ENCODE peak calls at places on chromosomes 7 and 10, in eight cellular contexts. One of them, this sample, is unnamed.
A peak's percentile ranks its signal among the peaks of the same experiment; 100 is the strongest.

GRCh38 chr10:99975942-99976809 is 33.6 kb downstream of the DNMBP start:
- DNase-seq in OCI-LY7: no peak
- DNase-seq in ELR: peak; percentile 54
- DNase-seq in ureter: no peak
- DNase-seq in activated effector memory CD4-positive, alpha-beta T cell treated with anti-CD3 and anti-CD28 coated beads, Interleukin-2, amount 50 U/mL, for 16 hours: no peak
- DNase-seq in left colon: no peak
- DNase-seq in iPS-NIHi11: no peak
- DNase-seq in mucosa of gallbladder: no peak
- DNase-seq in this sample: no peak

GRCh38 chr7:15747187-15748111 is 61.0 kb upstream of the MEOX2 start:
- DNase-seq in left colon: no peak
- DNase-seq in iPS-NIHi11: no peak
- DNase-seq in ELR: no peak
- DNase-seq in OCI-LY7: no peak
- DNase-seq in activated effector memory CD4-positive, alpha-beta T cell treated with anti-CD3 and anti-CD28 coated beads, Interleukin-2, amount 50 U/mL, for 16 hours: no peak
- DNase-seq in ureter: no peak
- DNase-seq in mucosa of gallbladder: no peak
- DNase-seq in this sample: no peak

GRCh38 chr10:119672291-119672690 is 21.1 kb downstream of the BAG3 start:
- DNase-seq in OCI-LY7: no peak
- DNase-seq in activated effector memory CD4-positive, alpha-beta T cell treated with anti-CD3 and anti-CD28 coated beads, Interleukin-2, amount 50 U/mL, for 16 hours: no peak
- DNase-seq in left colon: no peak
- DNase-seq in ELR: no peak
- DNase-seq in ureter: no peak
- DNase-seq in mucosa of gallbladder: no peak
- DNase-seq in iPS-NIHi11: no peak
- DNase-seq in this sample: no peak

GRCh38 chr7:149261829-149262617 is at the start of gene ZNF783:
- DNase-seq in ELR: peak; percentile 88
- DNase-seq in OCI-LY7: peak; percentile 94
- DNase-seq in mucosa of gallbladder: peak; percentile 89
- DNase-seq in activated effector memory CD4-positive, alpha-beta T cell treated with anti-CD3 and anti-CD28 coated beads, Interleukin-2, amount 50 U/mL, for 16 hours: peak; percentile 95
- DNase-seq in iPS-NIHi11: peak; percentile 96
- DNase-seq in left colon: peak; percentile 80
- DNase-seq in ureter: peak; percentile 85
- DNase-seq in this sample: peak; percentile 96

GRCh38 chr7:35375516-35375915 is 121.6 kb upstream of the TBX20 start:
- DNase-seq in left colon: no peak
- DNase-seq in ELR: no peak
- DNase-seq in mucosa of gallbladder: no peak
- DNase-seq in activated effector memory CD4-positive, alpha-beta T cell treated with anti-CD3 and anti-CD28 coated beads, Interleukin-2, amount 50 U/mL, for 16 hours: no peak
- DNase-seq in OCI-LY7: no peak
- DNase-seq in ureter: no peak
- DNase-seq in iPS-NIHi11: no peak
- DNase-seq in this sample: no peak

GRCh38 chr7:88401009-88401623 is 94.4 kb upstream of the STEAP4 start:
- DNase-seq in activated effector memory CD4-positive, alpha-beta T cell treated with anti-CD3 and anti-CD28 coated beads, Interleukin-2, amount 50 U/mL, for 16 hours: no peak
- DNase-seq in OCI-LY7: peak; percentile 21
- DNase-seq in mucosa of gallbladder: no peak
- DNase-seq in ELR: peak; percentile 16
- DNase-seq in ureter: no peak
- DNase-seq in iPS-NIHi11: peak; percentile 33
- DNase-seq in left colon: no peak
- DNase-seq in this sample: no peak

GRCh38 chr10:124030711-124031110 is 62.7 kb downstream of the CHST15 start:
- DNase-seq in mucosa of gallbladder: no peak
- DNase-seq in OCI-LY7: no peak
- DNase-seq in ELR: no peak
- DNase-seq in iPS-NIHi11: no peak
- DNase-seq in activated effector memory CD4-positive, alpha-beta T cell treated with anti-CD3 and anti-CD28 coated beads, Interleukin-2, amount 50 U/mL, for 16 hours: no peak
- DNase-seq in left colon: no peak
- DNase-seq in ureter: no peak
- DNase-seq in this sample: peak; percentile 38

GRCh38 chr10:98469532-98469931 is 22.8 kb upstream of the HPS1 start:
- DNase-seq in ELR: no peak
- DNase-seq in iPS-NIHi11: no peak
- DNase-seq in activated effector memory CD4-positive, alpha-beta T cell treated with anti-CD3 and anti-CD28 coated beads, Interleukin-2, amount 50 U/mL, for 16 hours: no peak
- DNase-seq in left colon: no peak
- DNase-seq in OCI-LY7: no peak
- DNase-seq in ureter: no peak
- DNase-seq in mucosa of gallbladder: no peak
- DNase-seq in this sample: no peak

GRCh38 chr7:27532256-27532783 is 130.4 kb downstream of the HIBADH start:
- DNase-seq in mucosa of gallbladder: no peak
- DNase-seq in ELR: no peak
- DNase-seq in ureter: no peak
- DNase-seq in activated effector memory CD4-positive, alpha-beta T cell treated with anti-CD3 and anti-CD28 coated beads, Interleukin-2, amount 50 U/mL, for 16 hours: no peak
- DNase-seq in left colon: no peak
- DNase-seq in iPS-NIHi11: no peak
- DNase-seq in OCI-LY7: no peak
- DNase-seq in this sample: no peak

GRCh38 chr7:103630318-103630717 is 184.3 kb upstream of the SLC26A5 start:
- DNase-seq in ELR: peak; percentile 42
- DNase-seq in left colon: no peak
- DNase-seq in OCI-LY7: no peak
- DNase-seq in iPS-NIHi11: no peak
- DNase-seq in mucosa of gallbladder: no peak
- DNase-seq in activated effector memory CD4-positive, alpha-beta T cell treated with anti-CD3 and anti-CD28 coated beads, Interleukin-2, amount 50 U/mL, for 16 hours: no peak
- DNase-seq in ureter: no peak
- DNase-seq in this sample: no peak

GRCh38 chr10:132714096-132714721 is 71.7 kb downstream of the NKX6-2 start:
- DNase-seq in iPS-NIHi11: peak; percentile 88
- DNase-seq in activated effector memory CD4-positive, alpha-beta T cell treated with anti-CD3 and anti-CD28 coated beads, Interleukin-2, amount 50 U/mL, for 16 hours: peak; percentile 30
- DNase-seq in OCI-LY7: no peak
- DNase-seq in left colon: peak; percentile 21
- DNase-seq in ureter: no peak
- DNase-seq in ELR: no peak
- DNase-seq in mucosa of gallbladder: peak; percentile 45
- DNase-seq in this sample: no peak

GRCh38 chr7:139663608-139664177 is 114.1 kb downstream of the HIPK2 start:
- DNase-seq in ELR: no peak
- DNase-seq in OCI-LY7: no peak
- DNase-seq in left colon: no peak
- DNase-seq in mucosa of gallbladder: no peak
- DNase-seq in iPS-NIHi11: no peak
- DNase-seq in activated effector memory CD4-positive, alpha-beta T cell treated with anti-CD3 and anti-CD28 coated beads, Interleukin-2, amount 50 U/mL, for 16 hours: no peak
- DNase-seq in ureter: no peak
- DNase-seq in this sample: no peak

GRCh38 chr7:8092140-8092539 is 123.5 kb downstream of the GLCCI1 start:
- DNase-seq in activated effector memory CD4-positive, alpha-beta T cell treated with anti-CD3 and anti-CD28 coated beads, Interleukin-2, amount 50 U/mL, for 16 hours: no peak
- DNase-seq in mucosa of gallbladder: no peak
- DNase-seq in ureter: no peak
- DNase-seq in ELR: no peak
- DNase-seq in OCI-LY7: no peak
- DNase-seq in iPS-NIHi11: no peak
- DNase-seq in left colon: no peak
- DNase-seq in this sample: no peak

GRCh38 chr10:13837966-13838365 is 251.2 kb downstream of the PRPF18 start:
- DNase-seq in ELR: no peak
- DNase-seq in activated effector memory CD4-positive, alpha-beta T cell treated with anti-CD3 and anti-CD28 coated beads, Interleukin-2, amount 50 U/mL, for 16 hours: no peak
- DNase-seq in mucosa of gallbladder: no peak
- DNase-seq in ureter: no peak
- DNase-seq in OCI-LY7: no peak
- DNase-seq in left colon: no peak
- DNase-seq in iPS-NIHi11: no peak
- DNase-seq in this sample: no peak

GRCh38 chr7:96284838-96285237 is 37.1 kb downstream of the SLC25A13 start:
- DNase-seq in OCI-LY7: no peak
- DNase-seq in ELR: peak; percentile 5
- DNase-seq in iPS-NIHi11: no peak
- DNase-seq in mucosa of gallbladder: no peak
- DNase-seq in left colon: no peak
- DNase-seq in activated effector memory CD4-positive, alpha-beta T cell treated with anti-CD3 and anti-CD28 coated beads, Interleukin-2, amount 50 U/mL, for 16 hours: no peak
- DNase-seq in ureter: no peak
- DNase-seq in this sample: no peak

GRCh38 chr10:124221356-124222297 is 128.2 kb upstream of the CHST15 start:
- DNase-seq in mucosa of gallbladder: no peak
- DNase-seq in iPS-NIHi11: no peak
- DNase-seq in ELR: peak; percentile 47
- DNase-seq in left colon: no peak
- DNase-seq in ureter: no peak
- DNase-seq in OCI-LY7: peak; percentile 74
- DNase-seq in activated effector memory CD4-positive, alpha-beta T cell treated with anti-CD3 and anti-CD28 coated beads, Interleukin-2, amount 50 U/mL, for 16 hours: no peak
- DNase-seq in this sample: no peak

GRCh38 chr10:129788211-129788610 is 175.9 kb downstream of the EBF3 start:
- DNase-seq in OCI-LY7: no peak
- DNase-seq in iPS-NIHi11: no peak
- DNase-seq in ELR: no peak
- DNase-seq in mucosa of gallbladder: no peak
- DNase-seq in activated effector memory CD4-positive, alpha-beta T cell treated with anti-CD3 and anti-CD28 coated beads, Interleukin-2, amount 50 U/mL, for 16 hours: no peak
- DNase-seq in ureter: no peak
- DNase-seq in left colon: no peak
- DNase-seq in this sample: no peak

GRCh38 chr10:62617702-62618451 is 186.6 kb upstream of the ADO start:
- DNase-seq in OCI-LY7: no peak
- DNase-seq in activated effector memory CD4-positive, alpha-beta T cell treated with anti-CD3 and anti-CD28 coated beads, Interleukin-2, amount 50 U/mL, for 16 hours: no peak
- DNase-seq in ELR: no peak
- DNase-seq in iPS-NIHi11: no peak
- DNase-seq in ureter: no peak
- DNase-seq in left colon: no peak
- DNase-seq in mucosa of gallbladder: no peak
- DNase-seq in this sample: no peak

GRCh38 chr10:122861724-122862161 is 16.1 kb upstream of the CUZD1 start:
- DNase-seq in left colon: no peak
- DNase-seq in ELR: peak; percentile 85
- DNase-seq in OCI-LY7: no peak
- DNase-seq in ureter: no peak
- DNase-seq in iPS-NIHi11: no peak
- DNase-seq in mucosa of gallbladder: no peak
- DNase-seq in activated effector memory CD4-positive, alpha-beta T cell treated with anti-CD3 and anti-CD28 coated beads, Interleukin-2, amount 50 U/mL, for 16 hours: no peak
- DNase-seq in this sample: no peak

GRCh38 chr7:102153586-102153948 is 133.1 kb upstream of the SH2B2 start:
- DNase-seq in ureter: no peak
- DNase-seq in mucosa of gallbladder: no peak
- DNase-seq in iPS-NIHi11: no peak
- DNase-seq in activated effector memory CD4-positive, alpha-beta T cell treated with anti-CD3 and anti-CD28 coated beads, Interleukin-2, amount 50 U/mL, for 16 hours: no peak
- DNase-seq in left colon: no peak
- DNase-seq in ELR: no peak
- DNase-seq in OCI-LY7: no peak
- DNase-seq in this sample: no peak

GRCh38 chr7:83970081-83970480 is 224.5 kb downstream of the SEMA3A start:
- DNase-seq in left colon: no peak
- DNase-seq in iPS-NIHi11: no peak
- DNase-seq in ureter: no peak
- DNase-seq in OCI-LY7: no peak
- DNase-seq in activated effector memory CD4-positive, alpha-beta T cell treated with anti-CD3 and anti-CD28 coated beads, Interleukin-2, amount 50 U/mL, for 16 hours: no peak
- DNase-seq in ELR: no peak
- DNase-seq in mucosa of gallbladder: no peak
- DNase-seq in this sample: no peak

GRCh38 chr10:90920986-90921643 is at the start of gene ANKRD1:
- DNase-seq in ureter: no peak
- DNase-seq in ELR: peak; percentile 94
- DNase-seq in activated effector memory CD4-positive, alpha-beta T cell treated with anti-CD3 and anti-CD28 coated beads, Interleukin-2, amount 50 U/mL, for 16 hours: no peak
- DNase-seq in left colon: no peak
- DNase-seq in OCI-LY7: no peak
- DNase-seq in iPS-NIHi11: peak; percentile 78
- DNase-seq in mucosa of gallbladder: no peak
- DNase-seq in this sample: no peak